ENCODE peak calls at places on chromosomes 16 and 17, in eight cellular contexts. X is adrenal gland, D is GM13976, F is heart left ventricle, C is fibroblast of pulmonary artery, N is glutamatergic neuron, K is AG09309, B is pancreas. Y is an unnamed sample.

GRCh38 chr16:83312846-83313245 is 494.9 kb upstream of the HSBP1 start:
- DNase-seq in X (no peak), D (no peak), F (no peak), C (no peak), N (no peak), K (no peak), B (no peak), Y (no peak)

GRCh38 chr16:5072334-5073278 is 963 bp downstream of the ALG1 start:
- DNase-seq in X (no peak), D (peak; percentile 11), F (no peak), C (no peak), N (no peak), K (no peak), B (no peak), Y (no peak)

GRCh38 chr16:89615596-89616090 is 2.2 kb downstream of the DPEP1 start:
- DNase-seq in X (no peak), D (peak; percentile 82), F (no peak), C (no peak), N (peak; percentile 54), K (no peak), B (no peak), Y (no peak)

GRCh38 chr17:836154-836553 is 54.0 kb downstream of the MRM3 start:
- DNase-seq in X (no peak), D (no peak), F (no peak), C (peak; percentile 21), N (no peak), K (peak; percentile 82), B (no peak), Y (peak; percentile 72)

GRCh38 chr17:28270926-28271325 is 48.1 kb upstream of the TMEM97 start:
- DNase-seq in X (no peak), D (no peak), F (no peak), C (no peak), N (no peak), K (no peak), B (no peak), Y (peak; percentile 5)

GRCh38 chr16:4606354-4606753 is 8.3 kb downstream of the UBALD1 start:
- DNase-seq in X (peak; percentile 52), D (no peak), F (no peak), C (no peak), N (no peak), K (no peak), B (no peak), Y (no peak)

GRCh38 chr16:19180741-19181140 is 12.7 kb downstream of the SYT17 start:
- DNase-seq in X (no peak), D (no peak), F (no peak), C (no peak), N (no peak), K (no peak), B (no peak), Y (no peak)

GRCh38 chr17:15406081-15406480 is 61.3 kb downstream of the CDRT4 start:
- DNase-seq in X (no peak), D (no peak), F (no peak), C (no peak), N (no peak), K (no peak), B (no peak), Y (no peak)

GRCh38 chr16:53282975-53283946 is 151.0 kb upstream of the RBL2 start:
- DNase-seq in X (no peak), D (no peak), F (no peak), C (peak; percentile 63), N (no peak), K (peak; percentile 23), B (no peak), Y (peak; percentile 57)

GRCh38 chr17:73068322-73069153 is 23.9 kb downstream of the SLC39A11 start:
- DNase-seq in X (no peak), D (no peak), F (no peak), C (peak; percentile 69), N (no peak), K (no peak), B (no peak), Y (peak; percentile 81)

GRCh38 chr16:73399486-73399885 is 351.6 kb upstream of the ZFHX3 start:
- DNase-seq in X (no peak), D (no peak), F (no peak), C (no peak), N (no peak), K (no peak), B (no peak), Y (no peak)

GRCh38 chr16:57862698-57863433 is 60.6 kb upstream of the KIFC3 start:
- DNase-seq in X (no peak), D (no peak), F (no peak), C (no peak), N (no peak), K (no peak), B (no peak), Y (no peak)

GRCh38 chr17:57294629-57295501 is 38.5 kb downstream of the MSI2 start:
- DNase-seq in X (peak; percentile 84), D (no peak), F (peak; percentile 60), C (no peak), N (peak; percentile 42), K (no peak), B (no peak), Y (peak; percentile 23)

GRCh38 chr17:43449470-43450202 is 34.1 kb upstream of the DHX8 start:
- DNase-seq in X (no peak), D (no peak), F (no peak), C (no peak), N (no peak), K (no peak), B (peak; percentile 19), Y (no peak)

GRCh38 chr16:10729104-10729503 is 14.5 kb upstream of the NUBP1 start:
- DNase-seq in X (no peak), D (no peak), F (no peak), C (no peak), N (no peak), K (no peak), B (no peak), Y (no peak)

DNA sequence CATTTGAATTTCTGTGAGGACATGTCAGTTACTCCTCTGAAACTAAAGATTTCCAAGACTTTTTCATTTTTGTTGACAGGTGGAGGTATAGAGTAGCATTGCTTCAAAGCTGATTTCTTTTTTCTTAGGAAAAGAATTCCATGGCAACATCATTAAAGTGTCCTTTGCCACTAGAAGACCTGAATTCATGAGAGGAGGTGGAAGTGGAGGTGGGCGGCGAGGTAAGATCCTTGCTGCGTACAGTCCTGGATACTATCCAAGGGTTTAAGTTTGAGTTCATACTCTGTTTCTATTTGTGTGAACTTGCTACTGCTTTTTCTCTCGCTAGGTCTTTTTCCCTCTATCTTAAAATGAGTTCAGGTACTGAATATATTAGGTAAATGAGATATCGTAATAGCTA is 26.5 kb downstream of the HEATR9 start:
- DNase-seq in X (no peak), D (no peak), F (no peak), C (no peak), N (no peak), K (no peak), B (no peak), Y (no peak)
- TF ChIP-seq CTCF in X (no peak), D (no peak), F (no peak), C (no peak), N (no peak), K (no peak), B (no peak), Y (no peak)

GRCh38 chr17:4365628-4366311 is 705 bp downstream of the UBE2G1 start:
- DNase-seq in X (peak; percentile 43), D (no peak), F (peak; percentile 47), C (no peak), N (peak; percentile 71), K (no peak), B (peak; percentile 48), Y (no peak)

GRCh38 chr17:4364622-4365041 is 1.8 kb downstream of the UBE2G1 start:
- DNase-seq in X (peak; percentile 8), D (no peak), F (no peak), C (no peak), N (no peak), K (no peak), B (no peak), Y (no peak)

GRCh38 chr17:4365103-4365627 is 1.3 kb downstream of the UBE2G1 start:
- DNase-seq in X (peak; percentile 94), D (peak; percentile 92), F (peak; percentile 96), C (peak; percentile 94), N (peak; percentile 88), K (peak; percentile 66), B (peak; percentile 91), Y (peak; percentile 75)

GRCh38 chr17:4368341-4368740 is 1.9 kb upstream of the UBE2G1 start:
- DNase-seq in X (no peak), D (no peak), F (no peak), C (no peak), N (no peak), K (no peak), B (no peak), Y (no peak)

GRCh38 chr17:4366312-4367063 is at the start of gene UBE2G1:
- DNase-seq in X (peak; percentile 99), D (peak; percentile 97), F (peak; percentile 99), C (peak; percentile 97), N (peak; percentile 100), K (peak; percentile 77), B (peak; percentile 97), Y (peak; percentile 93)
- TF ChIP-seq CTCF in X (peak; percentile 42), D (no peak), F (no peak), C (peak; percentile 23), N (peak; percentile 39), K (peak; percentile 20), B (no peak), Y (peak; percentile 54)

DNA sequence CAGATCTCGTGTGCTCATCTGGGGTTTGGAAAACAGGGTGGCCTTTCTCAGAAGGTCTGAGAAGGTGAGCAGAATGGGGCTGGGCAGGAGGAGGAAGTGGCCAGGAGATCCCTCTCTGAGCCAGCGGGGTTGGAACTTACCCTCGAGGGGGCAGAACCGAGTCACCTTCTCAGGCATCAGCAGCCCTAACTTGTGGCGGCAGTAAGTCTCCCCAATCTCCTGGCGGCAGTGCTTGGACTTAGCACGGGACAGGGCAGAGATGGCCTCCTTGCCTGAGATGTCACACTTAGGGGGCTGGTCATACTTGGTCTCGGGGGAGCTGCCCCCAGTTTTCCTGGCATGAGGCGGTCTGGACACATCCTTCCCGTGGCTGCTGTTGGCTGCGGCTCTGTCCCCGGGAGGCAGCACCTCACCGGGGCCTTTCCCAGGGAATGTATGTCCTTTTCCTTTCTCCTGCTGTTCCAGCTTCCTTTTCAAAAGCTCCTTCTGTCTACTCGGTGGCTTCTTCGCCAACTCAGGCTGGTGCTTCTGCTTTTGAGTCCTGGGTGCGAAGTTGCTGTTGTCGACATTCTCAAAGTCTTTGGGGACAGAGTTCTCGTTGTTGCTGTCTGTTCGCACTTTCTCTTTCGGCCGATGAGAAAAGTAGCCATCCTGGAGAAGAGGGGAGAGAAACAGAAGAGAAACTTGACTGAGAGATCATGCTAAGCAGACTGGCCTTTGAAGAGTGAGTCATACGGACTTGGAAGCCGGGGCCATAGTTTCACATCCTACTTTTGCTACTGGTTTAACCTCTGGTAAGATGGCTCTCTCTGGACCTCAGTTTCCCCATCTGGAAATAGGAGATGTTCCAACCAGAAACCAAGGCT is 211.7 kb downstream of the XYLT1 start:
- DNase-seq in X (peak; percentile 29), D (peak; percentile 83), F (no peak), C (no peak), N (no peak), K (no peak), B (no peak), Y (no peak)
- TF ChIP-seq CTCF in X (no peak), D (no peak), F (no peak), C (no peak), N (no peak), K (no peak), B (no peak), Y (no peak)

DNA sequence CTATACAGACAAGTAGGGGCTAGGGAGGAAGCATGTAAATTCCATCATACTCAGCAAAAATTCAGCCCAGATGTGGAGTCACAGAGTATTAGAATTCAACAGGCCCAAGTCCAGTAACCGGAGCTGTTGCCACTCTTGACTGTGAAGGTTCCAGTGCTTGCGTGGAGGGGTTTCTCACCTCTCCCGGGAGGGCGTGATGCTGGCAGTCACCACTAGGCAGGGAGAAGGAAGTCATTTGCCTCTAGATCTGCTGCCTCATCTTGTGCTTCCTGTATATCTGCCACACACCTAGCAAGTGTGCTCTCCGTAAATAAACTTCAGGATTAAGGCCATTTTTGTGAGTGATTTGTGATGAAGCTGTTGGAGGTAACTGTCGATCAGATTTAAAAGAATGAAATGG is 1.0 kb upstream of the CKLF start:
- DNase-seq in X (peak; percentile 19), D (peak; percentile 61), F (no peak), C (peak; percentile 10), N (peak; percentile 68), K (no peak), B (no peak), Y (no peak)
- TF ChIP-seq CTCF in X (peak; percentile 25), D (no peak), F (no peak), C (peak; percentile 2), N (peak; percentile 64), K (peak; percentile 22), B (no peak), Y (peak; percentile 63)